ENCODE peak calls at places on chromosomes 12 and 14, in four cellular contexts. O, M, L and K are unnamed samples.

GRCh38 chr12:32118806-32119205 is 12.2 kb downstream of the BICD1 start:
- DNase-seq in O (no peak), M (no peak), L (no peak), K (no peak)

GRCh38 chr14:68976160-68977067 is 2.7 kb downstream of the ACTN1 start:
- DNase-seq in M (no peak), L (peak; percentile 93), O (peak; percentile 51), K (no peak)

GRCh38 chr12:113231275-113232231 is 10.3 kb downstream of the TPCN1 start:
- DNase-seq in L (no peak), M (no peak), O (no peak), K (peak; percentile 27)

GRCh38 chr14:73785336-73785833 is 66.2 kb upstream of the PTGR2 start:
- DNase-seq in L (no peak), O (no peak), M (no peak), K (peak; percentile 70)

GRCh38 chr12:64990991-64991570 is 130.0 kb downstream of the WIF1 start:
- DNase-seq in O (no peak), M (no peak), L (no peak), K (no peak)

GRCh38 chr12:132597333-132598283 is 12.8 kb downstream of the LRCOL1 start:
- DNase-seq in M (no peak), O (no peak), L (no peak), K (no peak)

GRCh38 chr14:100336618-100337530 is 13.7 kb downstream of the SLC25A47 start:
- DNase-seq in M (no peak), O (no peak), L (peak; percentile 70), K (peak; percentile 32)

GRCh38 chr12:89775336-89776005 is 66.8 kb upstream of the ATP2B1 start:
- DNase-seq in L (no peak), M (no peak), O (no peak), K (no peak)

GRCh38 chr14:55102141-55102547 is 26.9 kb upstream of the LGALS3 start:
- DNase-seq in L (peak; percentile 96), M (peak; percentile 63), O (peak; percentile 77), K (peak; percentile 83)

GRCh38 chr14:97077253-97077653 is 280.1 kb downstream of the VRK1 start:
- DNase-seq in M (peak; percentile 16), L (peak; percentile 86), O (no peak), K (peak; percentile 16)

GRCh38 chr14:99968156-99968920 is 96.9 kb upstream of the EVL start:
- DNase-seq in M (no peak), O (no peak), L (no peak), K (no peak)

GRCh38 chr12:89768586-89769482 is 60.2 kb upstream of the ATP2B1 start:
- DNase-seq in L (no peak), M (no peak), O (no peak), K (peak; percentile 74)

GRCh38 chr12:109753054-109753401 is 39.4 kb downstream of the FAM222A start:
- DNase-seq in M (peak; percentile 3), L (peak; percentile 52), O (peak; percentile 4), K (peak; percentile 17)

GRCh38 chr14:34981743-34982420 is 910 bp upstream of the SRP54 start:
- DNase-seq in O (peak; percentile 26), L (no peak), M (no peak), K (peak; percentile 57)

GRCh38 chr14:89388853-89389252 is 28.2 kb downstream of the FOXN3 start:
- DNase-seq in M (no peak), O (no peak), L (peak; percentile 70), K (no peak)

GRCh38 chr12:97713217-97713616 is 250.6 kb downstream of the RMST start:
- DNase-seq in M (no peak), O (no peak), L (no peak), K (no peak)

GRCh38 chr14:76396714-76397187 is 20.8 kb downstream of the ESRRB start:
- DNase-seq in O (no peak), L (no peak), M (no peak), K (no peak)

GRCh38 chr14:96567289-96567899 is 65.2 kb downstream of the PAPOLA start:
- DNase-seq in M (no peak), L (no peak), O (no peak), K (no peak)

GRCh38 chr12:87085286-87085685 is 829.1 kb upstream of the MGAT4C start:
- DNase-seq in L (no peak), O (no peak), M (no peak), K (no peak)

GRCh38 chr12:67222302-67222701 is 46.9 kb upstream of the CAND1 start:
- DNase-seq in O (no peak), M (no peak), L (no peak), K (no peak)

GRCh38 chr14:61866932-61867920 is 105.0 kb downstream of the SNAPC1 start:
- DNase-seq in M (no peak), O (no peak), L (no peak), K (no peak)

GRCh38 chr12:104022816-104023215 is 27.2 kb downstream of the GLT8D2 start:
- DNase-seq in L (no peak), M (no peak), O (no peak), K (no peak)

GRCh38 chr14:65421201-65421981 is 8.9 kb downstream of the FUT8 start:
- DNase-seq in M (no peak), O (no peak), L (no peak), K (no peak)

GRCh38 chr14:100104523-100105300 is 39.5 kb downstream of the EVL start:
- DNase-seq in L (peak; percentile 60), M (no peak), O (no peak), K (no peak)

GRCh38 chr12:6426882-6427671 is 17.7 kb upstream of the CD27 start:
- DNase-seq in M (no peak), L (peak; percentile 78), O (no peak), K (peak; percentile 86)
- TF ChIP-seq POLR2A in M (no peak), L (no peak), O (no peak), K (no peak)

DNA sequence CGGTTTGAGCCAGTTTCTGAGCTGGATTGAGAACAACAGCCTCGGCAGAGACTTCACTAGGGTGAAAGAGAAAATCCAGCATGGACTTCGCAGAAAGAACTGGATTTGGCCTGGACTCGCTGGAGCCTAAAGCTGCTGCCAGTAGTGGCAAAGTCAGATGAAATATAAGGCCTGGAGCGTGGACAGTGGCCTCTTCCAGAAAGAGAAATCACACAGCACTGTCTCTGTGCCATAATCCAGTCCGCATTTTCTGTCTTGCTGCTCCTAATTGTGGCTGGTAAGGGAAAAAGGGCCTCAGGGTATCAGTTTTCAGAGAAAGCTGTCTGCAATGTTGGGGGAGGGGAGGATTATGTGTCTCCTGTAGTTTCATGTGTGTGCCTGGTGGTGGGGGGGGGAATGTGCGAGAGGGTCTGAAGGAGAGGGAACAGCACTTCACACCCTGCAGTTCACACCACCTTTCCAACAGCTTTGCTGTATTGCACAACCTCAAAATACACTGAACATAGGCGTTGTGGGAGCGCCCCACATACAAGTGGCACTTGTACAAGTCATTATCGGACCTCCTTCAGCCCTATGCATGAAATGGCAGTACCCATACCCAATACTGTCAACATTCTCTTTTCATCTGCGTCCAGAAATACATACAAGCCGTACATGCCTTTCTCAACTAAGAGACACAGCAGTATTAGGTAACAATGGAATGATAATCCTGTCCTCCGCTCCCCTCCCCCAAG is 107.6 kb upstream of the ATF7IP start:
- DNase-seq in M (peak; percentile 93), O (peak; percentile 95), L (peak; percentile 99), K (peak; percentile 91)
- TF ChIP-seq POLR2A in M (peak; percentile 83), O (peak; percentile 72), L (no peak), K (peak; percentile 76)

GRCh38 chr14:92801917-92802316 is 7.8 kb downstream of the GOLGA5 start:
- DNase-seq in M (no peak), L (no peak), O (no peak), K (no peak)

GRCh38 chr14:92797935-92798653 is 4.0 kb downstream of the GOLGA5 start:
- DNase-seq in O (no peak), L (no peak), M (no peak), K (no peak)

GRCh38 chr14:92798811-92799210 is 4.7 kb downstream of the GOLGA5 start:
- DNase-seq in L (no peak), O (no peak), M (no peak), K (no peak)

GRCh38 chr14:92800525-92800924 is 6.4 kb downstream of the GOLGA5 start:
- DNase-seq in L (no peak), O (no peak), M (no peak), K (no peak)

DNA sequence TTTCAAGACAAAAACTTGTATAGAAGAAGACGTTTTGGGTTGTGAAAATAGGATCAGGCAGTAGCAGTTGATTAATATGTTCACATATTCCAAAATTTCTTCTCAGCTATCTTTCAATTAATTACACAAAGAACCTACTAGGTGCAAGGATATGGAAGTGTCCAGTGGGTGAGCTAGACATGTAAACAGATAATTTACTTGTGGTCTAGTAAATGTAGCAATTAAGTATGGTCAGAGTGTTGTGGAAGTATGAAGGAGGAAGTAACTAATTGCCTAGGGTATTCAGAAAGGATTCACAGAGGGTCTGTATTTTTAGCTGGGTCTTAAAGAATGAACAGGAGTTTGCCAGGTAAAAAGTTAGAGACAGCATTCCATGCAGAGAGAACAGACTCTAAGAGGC is 5.9 kb downstream of the GOLGA5 start:
- DNase-seq in O (no peak), M (no peak), L (no peak), K (no peak)
- TF ChIP-seq POLR2A in O (no peak), M (no peak), L (no peak), K (no peak)

GRCh38 chr12:68846811-68847210 is 38.8 kb downstream of the MDM2 start:
- DNase-seq in M (no peak), O (no peak), L (no peak), K (no peak)
- TF ChIP-seq POLR2A in M (no peak), O (no peak), L (no peak), K (no peak)

DNA sequence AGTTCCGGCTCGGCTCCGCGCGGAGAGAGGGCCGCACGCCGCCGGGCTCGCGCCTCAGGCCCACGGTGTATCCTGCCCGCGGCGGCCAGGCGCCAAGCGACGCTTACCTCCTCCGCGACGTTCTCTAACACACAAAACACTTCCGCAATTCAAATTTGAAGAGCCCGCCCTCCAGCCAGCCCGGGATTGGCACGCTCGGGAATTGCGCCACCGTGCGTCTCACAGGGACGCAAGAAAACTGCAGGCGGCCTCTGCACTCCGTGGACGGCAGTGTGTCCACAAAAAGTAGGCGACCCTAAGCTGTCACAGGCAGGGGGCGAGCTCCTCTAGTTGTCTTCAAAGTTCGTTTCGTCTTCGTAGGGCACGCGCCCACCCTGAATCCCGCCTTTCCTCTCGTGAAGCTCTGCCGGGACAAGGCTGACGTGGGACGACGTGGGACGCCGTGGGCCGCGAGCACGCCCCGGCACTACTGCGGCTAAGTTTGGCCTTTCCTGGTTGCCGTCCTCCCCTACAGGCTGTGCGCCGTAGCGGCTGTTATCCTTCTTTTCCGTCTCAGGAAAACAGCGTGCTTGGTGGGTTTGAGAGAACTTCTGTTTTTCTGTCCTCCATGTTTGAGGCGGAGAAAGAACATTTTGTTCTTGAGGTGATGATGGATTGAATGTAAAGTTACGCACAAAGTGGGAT is at the start of gene MIS18BP1:
- DNase-seq in M (peak; percentile 89), O (peak; percentile 94), L (peak; percentile 99), K (peak; percentile 97)
- TF ChIP-seq POLR2A in M (no peak), O (peak; percentile 52), L (no peak), K (peak; percentile 76)